ENCODE peak calls at places on chromosome 15, in five cellular contexts. W is cardiac fibroblast; C is fibroblast of pulmonary artery; S is effector CD8-positive, alpha-beta T cell; D is lower leg skin. J is an unnamed sample.

GRCh38 chr15:72207576-72208085 is 10.0 kb upstream of the GRAMD2A start:
- DNase-seq in C (no peak), S (no peak), D (no peak), W (no peak), J (no peak)

GRCh38 chr15:50148362-50148963 is 29.4 kb upstream of the ATP8B4 start:
- DNase-seq in S (no peak), C (peak), W (peak), D (no peak), J (peak)

GRCh38 chr15:51649659-51650521 is 27.3 kb upstream of the DMXL2 start:
- DNase-seq in W (peak), D (peak), S (no peak), C (peak), J (peak)

GRCh38 chr15:71085809-71086208 is 29.5 kb upstream of the THSD4 start:
- DNase-seq in C (no peak), W (no peak), S (no peak), D (no peak), J (no peak)

GRCh38 chr15:81483496-81483895 is 109.5 kb upstream of the TMC3 start:
- DNase-seq in W (no peak), C (no peak), S (no peak), D (no peak), J (no peak)

GRCh38 chr15:84749111-84749991 is 959 bp downstream of the ZNF592 start:
- DNase-seq in D (peak), C (peak), S (no peak), W (peak), J (peak)

GRCh38 chr15:79166311-79166955 is 75.9 kb upstream of the RASGRF1 start:
- DNase-seq in W (no peak), C (no peak), S (no peak), D (no peak), J (no peak)

GRCh38 chr15:31402511-31403056 is 75.9 kb downstream of the KLF13 start:
- DNase-seq in S (no peak), W (peak), C (peak), D (no peak), J (peak)

GRCh38 chr15:96064351-96064756 is 266.1 kb upstream of the NR2F2 start:
- DNase-seq in W (peak), D (no peak), S (no peak), C (peak), J (peak)

GRCh38 chr15:46394463-46394862 is 759.6 kb downstream of the SQOR start:
- DNase-seq in D (no peak), W (no peak), S (no peak), C (no peak), J (no peak)

GRCh38 chr15:55742927-55743614 is at the start of gene PRTG:
- DNase-seq in C (peak), W (peak), S (no peak), D (no peak), J (peak)

GRCh38 chr15:95556866-95557225 is 773.7 kb upstream of the NR2F2 start:
- DNase-seq in D (no peak), C (peak), S (no peak), W (peak), J (peak)

GRCh38 chr15:50670115-50670514 is 16.5 kb downstream of the TRPM7 start:
- DNase-seq in D (no peak), C (no peak), S (no peak), W (no peak), J (no peak)